ENCODE peak calls at places on chromosomes 12 and 14, in nine cellular contexts. E is HCT116; G is CD4-positive, CD25-positive, alpha-beta regulatory T cell; C is CD8-positive, alpha-beta T cell; X is left ventricle myocardium inferior; R is naive thymus-derived CD4-positive, alpha-beta T cell; T is A549; O is OCI-LY7; S is neuronal stem cell. L is an unnamed sample.

GRCh38 chr12:127239781-127240180 is 1027.2 kb upstream of the TMEM132C start:
- DNase-seq in E (no peak), G (no peak), C (no peak), X (no peak), R (no peak), T (no peak), O (no peak), S (no peak), L (no peak)

GRCh38 chr12:97336896-97337751 is 125.5 kb upstream of the RMST start:
- DNase-seq in E (no peak), G (no peak), C (no peak), X (no peak), R (no peak), T (no peak), O (no peak), S (no peak), L (no peak)

GRCh38 chr12:93025145-93026103 is 96.3 kb upstream of the EEA1 start:
- DNase-seq in E (peak; percentile 45), G (no peak), C (no peak), X (no peak), R (peak; percentile 4), T (peak; percentile 59), O (peak; percentile 40), S (no peak), L (no peak)

GRCh38 chr14:81517798-81518398 is 15.8 kb downstream of the SEL1L start:
- DNase-seq in E (no peak), G (no peak), C (no peak), X (peak; percentile 56), R (no peak), T (no peak), O (no peak), S (no peak), L (no peak)

GRCh38 chr12:67827820-67828383 is 161.3 kb upstream of the IFNG-AS1 start:
- DNase-seq in E (peak; percentile 62), G (no peak), C (no peak), X (no peak), R (no peak), T (peak; percentile 80), O (no peak), S (no peak), L (no peak)

GRCh38 chr14:72546359-72547035 is 347.4 kb downstream of the DPF3 start:
- DNase-seq in E (no peak), G (no peak), C (no peak), X (no peak), R (no peak), T (no peak), O (no peak), S (no peak), L (no peak)

GRCh38 chr12:59005195-59005961 is 85.1 kb upstream of the LRIG3 start:
- DNase-seq in E (no peak), G (no peak), C (no peak), X (no peak), R (no peak), T (no peak), O (no peak), S (no peak), L (no peak)

GRCh38 chr12:102059343-102059742 is 2.4 kb downstream of the WASHC3 start:
- DNase-seq in E (no peak), G (peak; percentile 16), C (no peak), X (no peak), R (no peak), T (no peak), O (no peak), S (no peak), L (no peak)

GRCh38 chr14:76272774-76273173 is 103.2 kb upstream of the ESRRB start:
- DNase-seq in E (no peak), G (no peak), C (no peak), X (no peak), R (no peak), T (no peak), O (no peak), S (no peak), L (no peak)

GRCh38 chr14:64109821-64110554 is 184.2 kb downstream of the ESR2 start:
- DNase-seq in E (no peak), G (no peak), C (no peak), X (no peak), R (no peak), T (no peak), O (no peak), S (no peak), L (no peak)

GRCh38 chr12:43921666-43922337 is 85.9 kb downstream of the TMEM117 start:
- DNase-seq in E (no peak), G (no peak), C (no peak), X (no peak), R (no peak), T (no peak), O (no peak), S (no peak), L (no peak)

GRCh38 chr14:60002819-60003492 is 83.0 kb downstream of the LRRC9 start:
- DNase-seq in E (no peak), G (no peak), C (no peak), X (peak; percentile 81), R (no peak), T (no peak), O (no peak), S (no peak), L (no peak)

GRCh38 chr12:59041241-59042121 is 121.2 kb upstream of the LRIG3 start:
- DNase-seq in E (peak; percentile 36), G (no peak), C (no peak), X (no peak), R (no peak), T (peak; percentile 57), O (no peak), S (no peak), L (no peak)

GRCh38 chr14:102748806-102749205 is 28.4 kb upstream of the TRAF3 start:
- DNase-seq in E (no peak), G (no peak), C (no peak), X (no peak), R (no peak), T (no peak), O (no peak), S (no peak), L (no peak)

GRCh38 chr12:49121047-49121696 is 10.0 kb downstream of the TUBA1B start:
- DNase-seq in E (peak; percentile 69), G (no peak), C (no peak), X (peak; percentile 32), R (no peak), T (peak; percentile 91), O (peak; percentile 26), S (peak; percentile 36), L (no peak)

GRCh38 chr14:93320489-93320888 is 12.3 kb downstream of the BTBD7 start:
- DNase-seq in E (no peak), G (no peak), C (no peak), X (no peak), R (no peak), T (no peak), O (no peak), S (no peak), L (no peak)

GRCh38 chr12:55974308-55974724 is 438 bp downstream of the RAB5B start:
- DNase-seq in E (no peak), G (peak; percentile 33), C (peak; percentile 7), X (no peak), R (no peak), T (peak; percentile 56), O (peak; percentile 56), S (no peak), L (no peak)

GRCh38 chr14:72111921-72112320 is 179.7 kb downstream of the RGS6 start:
- DNase-seq in E (no peak), G (no peak), C (no peak), X (no peak), R (no peak), T (no peak), O (no peak), S (no peak), L (no peak)

GRCh38 chr12:66550626-66551025 is 128.2 kb downstream of the GRIP1 start:
- DNase-seq in E (no peak), G (no peak), C (no peak), X (no peak), R (no peak), T (no peak), O (peak; percentile 18), S (no peak), L (no peak)

GRCh38 chr12:91349451-91349850 is 166.8 kb upstream of the DCN start:
- DNase-seq in E (no peak), G (no peak), C (no peak), X (no peak), R (no peak), T (no peak), O (no peak), S (no peak), L (no peak)

GRCh38 chr12:133221241-133221640 is 14.4 kb downstream of the ANHX start:
- DNase-seq in E (no peak), G (no peak), C (no peak), X (no peak), R (no peak), T (no peak), O (no peak), S (no peak), L (no peak)
- H3K9me3 ChIP-seq in E (peaks cover 3% of the 10 kb centered on the region), G (peaks cover 7% of the 10 kb centered on the region), C (peaks cover 7% of the 10 kb centered on the region), X (peaks cover 82% of the 10 kb centered on the region), R (peaks cover 45% of the 10 kb centered on the region), T (peaks cover 83% of the 10 kb centered on the region), O (no peaks in the 10 kb centered on the region), S (peaks cover 75% of the 10 kb centered on the region), L (peaks cover 9% of the 10 kb centered on the region)

GRCh38 chr12:34306133-34306830 is 284.0 kb downstream of the ALG10 start:
- DNase-seq in E (no peak), G (no peak), C (no peak), X (no peak), R (no peak), T (no peak), O (no peak), S (no peak), L (no peak)
- H3K9me3 ChIP-seq in E (no peaks in the 10 kb centered on the region), G (no peaks in the 10 kb centered on the region), C (no peaks in the 10 kb centered on the region), X (peaks cover 51% of the 10 kb centered on the region), R (peaks cover 73% of the 10 kb centered on the region), T (no peaks in the 10 kb centered on the region), O (peaks cover 4% of the 10 kb centered on the region), S (peaks cover 84% of the 10 kb centered on the region), L (no peaks in the 10 kb centered on the region)

DNA sequence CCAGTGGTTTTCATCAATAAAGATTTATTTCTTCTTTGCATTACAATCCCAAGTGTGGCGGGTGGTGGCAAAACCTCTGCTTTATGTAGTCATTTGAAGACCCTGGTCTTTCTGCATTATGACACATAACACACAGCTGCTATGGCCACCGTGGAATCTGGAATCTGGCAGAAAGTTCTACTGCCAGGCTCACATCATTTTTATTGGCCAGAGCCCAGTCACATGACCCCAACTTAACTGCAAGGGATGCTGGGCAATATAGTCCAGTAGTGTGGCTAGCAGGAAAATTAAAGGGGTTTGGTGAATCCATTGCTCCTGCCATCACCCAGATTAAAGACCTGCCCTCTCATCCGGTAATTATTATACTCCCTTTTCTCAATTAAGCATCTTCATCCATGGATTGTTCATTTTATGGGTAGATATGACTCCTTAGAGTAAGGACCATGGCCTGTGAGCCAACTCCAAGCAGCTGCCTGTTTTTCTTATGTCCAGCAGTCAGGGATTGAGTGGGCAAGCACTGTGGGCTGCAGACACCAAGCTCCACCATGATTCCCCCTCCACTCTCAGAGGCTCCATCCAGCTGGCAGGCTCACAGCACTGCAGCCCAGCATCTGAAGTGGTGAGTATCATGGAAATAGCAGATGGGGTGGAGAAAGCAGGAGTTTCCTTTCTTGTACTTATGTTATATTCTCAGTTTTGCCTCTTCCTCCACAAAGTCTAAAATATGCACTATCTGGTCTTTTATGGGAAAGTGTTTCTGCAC is 1030.7 kb downstream of the AACS start:
- DNase-seq in E (no peak), G (no peak), C (no peak), X (no peak), R (no peak), T (no peak), O (no peak), S (no peak), L (no peak)
- H3K9me3 ChIP-seq in E (peaks cover 13% of the 10 kb centered on the region), G (no peaks in the 10 kb centered on the region), C (no peaks in the 10 kb centered on the region), X (no peaks in the 10 kb centered on the region), R (no peaks in the 10 kb centered on the region), T (no peaks in the 10 kb centered on the region), O (no peaks in the 10 kb centered on the region), S (no peaks in the 10 kb centered on the region), L (no peaks in the 10 kb centered on the region)

GRCh38 chr14:105919458-105920150 is 393.2 kb downstream of the TMEM121 start:
- DNase-seq in E (no peak), G (no peak), C (no peak), X (peak; percentile 2), R (no peak), T (no peak), O (no peak), S (no peak), L (no peak)
- H3K9me3 ChIP-seq in E (no peaks in the 10 kb centered on the region), G (no peaks in the 10 kb centered on the region), C (no peaks in the 10 kb centered on the region), X (peaks cover 43% of the 10 kb centered on the region), R (no peaks in the 10 kb centered on the region), T (no peaks in the 10 kb centered on the region), O (no peaks in the 10 kb centered on the region), S (peaks cover 9% of the 10 kb centered on the region), L (no peaks in the 10 kb centered on the region)